ENCODE peak calls at places on chromosomes 16 and 17, in four cellular contexts. N is psoas muscle, J is heart right ventricle, S is fibroblast of pulmonary artery. H is an unnamed sample.

GRCh38 chr17:80955078-80955477 is 36.6 kb upstream of the CHMP6 start:
- DNase-seq in J (no peak), S (no peak), N (no peak), H (no peak)

GRCh38 chr16:28821874-28822519 is 802 bp upstream of the ATXN2L start:
- DNase-seq in S (no peak), N (no peak), J (no peak), H (no peak)

GRCh38 chr17:77427471-77427991 is 286.8 kb downstream of the SEC14L1 start:
- DNase-seq in S (peak), J (peak), N (peak), H (no peak)

GRCh38 chr16:65975049-65975708 is 391.3 kb upstream of the CDH5 start:
- DNase-seq in N (no peak), S (peak), J (no peak), H (peak)

GRCh38 chr17:81167194-81167524 is 1.1 kb upstream of the AATK start:
- DNase-seq in N (no peak), S (no peak), J (no peak), H (no peak)

GRCh38 chr17:57099165-57099564 is 14.1 kb downstream of the AKAP1 start:
- DNase-seq in J (no peak), S (no peak), N (no peak), H (peak)

GRCh38 chr17:18377437-18378204 is at the start of gene EVPLL:
- DNase-seq in N (no peak), J (no peak), S (no peak), H (no peak)

GRCh38 chr17:79835953-79836951 is 3.0 kb downstream of the CBX4 start:
- DNase-seq in S (no peak), J (no peak), N (peak), H (no peak)

GRCh38 chr17:74956093-74956492 is 16.5 kb downstream of the HID1 start:
- DNase-seq in J (no peak), N (no peak), S (no peak), H (no peak)

GRCh38 chr16:22683730-22684280 is 130.2 kb upstream of the HS3ST2 start:
- DNase-seq in N (no peak), S (no peak), J (no peak), H (no peak)

GRCh38 chr17:8062435-8062806 is 23.6 kb downstream of the ALOX15B start:
- DNase-seq in J (no peak), S (peak), N (no peak), H (no peak)

GRCh38 chr16:6642271-6642670 is 690.4 kb upstream of the RBFOX1 start:
- DNase-seq in N (no peak), S (no peak), J (no peak), H (no peak)

GRCh38 chr17:43444223-43445008 is 39.4 kb upstream of the DHX8 start:
- DNase-seq in N (no peak), J (no peak), S (no peak), H (no peak)

GRCh38 chr17:59761385-59762021 is 54.0 kb downstream of the VMP1 start:
- DNase-seq in S (peak), J (no peak), N (no peak), H (no peak)

GRCh38 chr16:81649561-81649960 is 129.5 kb upstream of the PLCG2 start:
- DNase-seq in J (no peak), N (no peak), S (no peak), H (no peak)

GRCh38 chr16:11310997-11311561 is 29.9 kb upstream of the PRM1 start:
- DNase-seq in S (peak), J (no peak), N (no peak), H (peak)

GRCh38 chr16:76490240-76490639 is 213.0 kb downstream of the CNTNAP4 start:
- DNase-seq in N (no peak), S (no peak), J (no peak), H (no peak)

GRCh38 chr17:79802736-79803420 is 6.0 kb upstream of the CBX8 start:
- DNase-seq in J (no peak), S (no peak), N (no peak), H (no peak)

GRCh38 chr16:4505356-4506153 is 29.4 kb downstream of the HMOX2 start:
- DNase-seq in J (no peak), S (no peak), N (no peak), H (peak)

GRCh38 chr16:17350212-17350611 is 120.5 kb downstream of the XYLT1 start:
- DNase-seq in N (no peak), S (no peak), J (no peak), H (no peak)

GRCh38 chr17:59762826-59763374 is 55.4 kb downstream of the VMP1 start:
- DNase-seq in N (no peak), J (no peak), S (no peak), H (no peak)

GRCh38 chr16:85554791-85555548 is 58.2 kb upstream of the GSE1 start:
- DNase-seq in J (peak), N (peak), S (peak), H (peak)

GRCh38 chr16:10314811-10315210 is 71.0 kb upstream of the ATF7IP2 start:
- DNase-seq in N (no peak), J (no peak), S (peak), H (peak)

GRCh38 chr16:19348578-19349315 is 63.2 kb downstream of the CLEC19A start:
- DNase-seq in S (no peak), N (no peak), J (no peak), H (no peak)

GRCh38 chr16:66278111-66278531 is 88.4 kb upstream of the CDH5 start:
- DNase-seq in S (no peak), J (no peak), N (no peak), H (no peak)

GRCh38 chr17:75535119-75535537 is 9.6 kb downstream of the LLGL2 start:
- DNase-seq in S (no peak), J (no peak), N (no peak), H (peak)

DNA sequence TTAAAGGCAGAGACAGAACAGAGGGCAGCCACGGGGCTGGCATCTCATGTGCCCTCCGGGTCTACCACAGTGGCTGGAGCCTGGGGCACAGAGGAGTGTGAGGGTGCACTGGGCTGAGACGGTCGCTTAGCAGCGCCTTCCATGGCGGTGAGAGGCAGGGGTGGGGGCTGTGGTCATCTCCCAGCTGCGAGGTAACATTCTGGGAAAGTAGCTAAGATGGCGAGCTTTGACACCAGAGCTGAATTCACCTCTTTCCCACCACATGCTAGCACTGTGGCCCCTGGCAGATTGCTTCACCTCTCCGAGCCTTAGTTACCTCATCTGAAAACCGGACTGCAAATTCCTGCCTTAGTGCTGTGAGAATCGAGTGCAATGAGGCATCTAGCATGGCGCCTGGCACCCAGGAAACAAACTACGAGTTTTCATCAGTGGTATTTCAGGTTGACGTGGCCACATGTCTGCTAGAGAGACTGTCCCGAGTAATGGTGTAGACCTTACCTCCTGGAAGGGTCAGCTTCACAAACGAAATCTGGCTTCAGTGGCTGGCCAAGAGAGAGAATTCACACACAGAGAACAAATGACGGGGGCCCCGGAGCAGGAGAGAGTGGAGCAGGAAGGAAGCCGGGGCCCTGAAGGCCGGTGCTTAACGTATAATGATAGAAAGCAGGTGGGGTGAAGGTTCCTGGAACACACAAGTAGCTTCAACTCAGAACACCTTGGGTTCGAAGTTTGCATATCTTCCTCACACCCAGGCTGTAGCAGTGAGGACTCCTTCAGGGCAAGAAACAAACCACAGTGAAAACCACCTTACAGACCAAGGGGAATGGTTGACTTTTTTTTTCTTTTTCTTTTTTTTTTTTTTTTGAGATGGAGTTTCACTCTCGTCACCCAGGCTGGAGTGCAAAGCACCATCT is 63.9 kb upstream of the RPH3AL start:
- DNase-seq in N (no peak), J (no peak), S (no peak), H (peak)
- H3K4me3 ChIP-seq in N (no peak), J (no peak), S (no peak), H (peak)

GRCh38 chr17:28365487-28365886 is 488 bp upstream of the SEBOX start:
- DNase-seq in J (no peak), N (no peak), S (no peak), H (no peak)

GRCh38 chr17:28367641-28368305 is 2.3 kb downstream of the VTN start:
- DNase-seq in S (no peak), J (no peak), N (no peak), H (no peak)

GRCh38 chr17:28364665-28365363 is at the start of gene SEBOX:
- DNase-seq in J (no peak), S (no peak), N (no peak), H (no peak)

GRCh38 chr17:28368306-28368831 is 1.7 kb downstream of the VTN start:
- DNase-seq in J (no peak), S (no peak), N (no peak), H (no peak)

GRCh38 chr17:28366605-28367004 is 1.6 kb upstream of the SEBOX start:
- DNase-seq in S (no peak), N (no peak), J (no peak), H (no peak)
- TF ChIP-seq CTCF in S (peak), N (no peak), J (no peak), H (no peak)

DNA sequence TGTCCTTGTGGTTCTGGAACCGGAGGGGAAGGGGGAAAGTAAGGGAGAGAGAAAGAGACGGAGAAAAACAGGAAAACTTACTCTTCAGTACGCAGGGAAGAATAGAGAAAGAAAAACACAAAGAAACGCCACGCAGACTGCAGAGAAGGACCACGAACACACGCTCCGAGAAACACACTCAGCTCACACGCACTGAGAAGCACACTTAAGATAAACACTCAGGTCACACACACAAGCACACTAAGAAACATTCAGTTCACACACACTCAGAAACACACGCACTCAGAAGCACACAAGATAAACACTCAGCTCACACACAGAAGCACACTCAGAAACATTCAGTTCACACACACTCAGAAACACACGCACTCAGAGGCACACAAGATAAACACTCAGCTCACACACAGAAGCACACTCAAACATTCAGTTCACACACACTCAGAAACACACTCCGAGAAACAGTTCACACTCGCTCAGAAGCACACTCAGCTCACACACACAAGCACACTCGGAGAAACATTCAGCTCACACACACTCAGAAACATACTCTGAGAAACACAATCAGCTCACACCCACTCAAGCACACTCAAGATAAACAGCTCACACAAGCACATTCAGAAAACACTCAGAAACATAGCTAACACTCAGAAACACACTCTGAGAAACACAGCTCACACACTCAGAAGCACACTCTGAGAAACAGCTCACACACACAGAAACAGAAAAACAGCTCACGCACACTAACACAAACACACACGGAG is 754 bp downstream of the TMEM98 start:
- DNase-seq in J (no peak), N (no peak), S (peak), H (no peak)
- H3K4me3 ChIP-seq in J (peak), N (peak), S (peak), H (no peak)

GRCh38 chr17:63419398-63419797 is 26.7 kb downstream of the CYB561 start:
- DNase-seq in N (no peak), S (no peak), J (no peak), H (no peak)

GRCh38 chr17:63418540-63418939 is 27.6 kb downstream of the CYB561 start:
- DNase-seq in N (no peak), J (no peak), S (no peak), H (no peak)

GRCh38 chr17:63413128-63413527 is 33.0 kb downstream of the CYB561 start:
- DNase-seq in N (no peak), J (no peak), S (no peak), H (no peak)

GRCh38 chr17:63412234-63412633 is 33.9 kb downstream of the CYB561 start:
- DNase-seq in N (no peak), J (no peak), S (no peak), H (no peak)

GRCh38 chr17:63414222-63414621 is 31.9 kb downstream of the CYB561 start:
- DNase-seq in J (no peak), N (no peak), S (no peak), H (no peak)
- TF ChIP-seq CTCF in J (no peak), N (no peak), S (no peak), H (no peak)

DNA sequence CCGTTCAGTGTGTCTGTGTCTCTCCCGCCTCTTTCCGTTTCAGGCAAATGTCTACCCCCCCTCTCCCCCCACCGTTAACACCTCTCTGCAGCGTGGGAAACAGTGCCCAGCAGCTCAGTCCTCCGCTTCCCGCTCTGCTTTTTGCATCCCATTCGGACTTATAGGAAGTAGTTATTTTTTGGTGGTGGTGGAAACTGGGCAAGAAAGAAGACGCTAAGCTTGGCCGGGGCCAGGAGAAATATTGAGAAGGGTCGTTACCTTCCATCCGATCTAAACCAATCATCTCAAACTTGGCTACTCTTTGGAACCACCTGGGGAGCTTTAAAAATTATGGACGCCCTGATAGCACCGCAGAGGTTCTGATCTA is 504 bp upstream of the HLF start:
- DNase-seq in J (no peak), S (no peak), N (no peak), H (no peak)
- H3K4me3 ChIP-seq in J (peak), S (no peak), N (peak), H (peak)

GRCh38 chr16:57380671-57381462 is 8.6 kb downstream of the CX3CL1 start:
- DNase-seq in N (no peak), J (peak), S (peak), H (peak)

GRCh38 chr16:57383276-57384247 is 11.3 kb downstream of the CX3CL1 start:
- DNase-seq in J (no peak), N (peak), S (peak), H (no peak)

GRCh38 chr16:57384248-57385070 is 12.2 kb downstream of the CX3CL1 start:
- DNase-seq in S (no peak), J (no peak), N (no peak), H (no peak)

GRCh38 chr16:57381791-57382534 is 9.7 kb downstream of the CX3CL1 start:
- DNase-seq in J (no peak), N (no peak), S (no peak), H (no peak)

GRCh38 chr16:57382535-57383275 is 10.4 kb downstream of the CX3CL1 start:
- DNase-seq in N (no peak), J (no peak), S (no peak), H (no peak)
- TF ChIP-seq CTCF in N (no peak), J (no peak), S (no peak), H (no peak)

GRCh38 chr17:50107790-50108414 is 12.8 kb downstream of the PDK2 start:
- DNase-seq in S (no peak), J (no peak), N (no peak), H (no peak)
- H3K4me3 ChIP-seq in S (no peak), J (no peak), N (no peak), H (no peak)

DNA sequence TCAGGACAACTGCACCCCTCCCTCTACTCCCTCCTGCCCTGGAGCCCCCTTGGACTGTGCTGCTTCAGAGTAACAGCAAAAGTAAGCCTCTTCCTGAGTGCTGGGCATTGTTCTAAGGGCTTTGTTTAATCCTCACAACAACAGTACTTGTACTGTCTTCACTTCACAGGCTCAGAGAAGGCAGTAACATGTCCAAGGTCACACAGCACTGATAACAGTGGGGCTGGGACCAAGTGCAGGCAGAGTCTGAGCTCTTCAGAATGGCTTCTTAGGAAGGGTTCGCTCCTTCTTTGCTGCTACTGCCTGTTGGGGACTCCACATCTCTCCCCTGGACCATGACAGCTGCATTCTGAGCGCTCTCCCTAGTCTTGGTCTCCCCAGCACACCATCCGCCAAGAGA is 24.6 kb downstream of the TMEM132E start:
- DNase-seq in J (no peak), N (no peak), S (no peak), H (no peak)
- TF ChIP-seq CTCF in J (no peak), N (no peak), S (no peak), H (no peak)

H was measured in GM12865.